ENCODE peak calls at places on chromosome 11, in seven cellular contexts. V is H1, J is SK-N-SH, B is GM12892, N is K562, O is HepG2, Z is GM12878. I is an unnamed sample.

GRCh38 chr11:88363566-88364169 is 26.1 kb upstream of the CTSC start:
- DNase-seq in N (no peak), B (no peak), J (no peak), O (no peak), Z (no peak), V (no peak), I (no peak)

GRCh38 chr11:26950260-26950719 is 43.6 kb upstream of the FIBIN start:
- DNase-seq in V (no peak), J (no peak), O (no peak), N (no peak), Z (no peak), B (no peak), I (no peak)

GRCh38 chr11:67393437-67393836 is 1.7 kb downstream of the RAD9A start:
- DNase-seq in N (no peak), J (no peak), O (no peak), B (no peak), V (no peak), Z (no peak), I (no peak)

GRCh38 chr11:68461284-68461861 is 821 bp downstream of the PPP6R3 start:
- DNase-seq in V (no peak), J (peak), B (no peak), Z (no peak), O (no peak), N (peak), I (no peak)

GRCh38 chr11:93888026-93888425 is 37.6 kb upstream of the VSTM5 start:
- DNase-seq in O (no peak), N (no peak), B (no peak), J (no peak), V (no peak), Z (no peak), I (no peak)

GRCh38 chr11:45262900-45263299 is 23.2 kb downstream of the SYT13 start:
- DNase-seq in Z (no peak), V (no peak), J (no peak), O (no peak), N (no peak), B (no peak), I (no peak)

GRCh38 chr11:97548280-97548679 is 1158.5 kb downstream of the JRKL start:
- DNase-seq in J (no peak), B (no peak), O (no peak), N (no peak), Z (no peak), V (no peak), I (no peak)

GRCh38 chr11:126496576-126497403 is 141.3 kb downstream of the ST3GAL4 start:
- DNase-seq in N (no peak), J (no peak), O (no peak), V (no peak), B (no peak), Z (no peak), I (no peak)

GRCh38 chr11:10937416-10937815 is 79.6 kb upstream of the ZBED5 start:
- DNase-seq in N (no peak), O (no peak), J (no peak), B (no peak), V (no peak), Z (no peak), I (no peak)

DNA sequence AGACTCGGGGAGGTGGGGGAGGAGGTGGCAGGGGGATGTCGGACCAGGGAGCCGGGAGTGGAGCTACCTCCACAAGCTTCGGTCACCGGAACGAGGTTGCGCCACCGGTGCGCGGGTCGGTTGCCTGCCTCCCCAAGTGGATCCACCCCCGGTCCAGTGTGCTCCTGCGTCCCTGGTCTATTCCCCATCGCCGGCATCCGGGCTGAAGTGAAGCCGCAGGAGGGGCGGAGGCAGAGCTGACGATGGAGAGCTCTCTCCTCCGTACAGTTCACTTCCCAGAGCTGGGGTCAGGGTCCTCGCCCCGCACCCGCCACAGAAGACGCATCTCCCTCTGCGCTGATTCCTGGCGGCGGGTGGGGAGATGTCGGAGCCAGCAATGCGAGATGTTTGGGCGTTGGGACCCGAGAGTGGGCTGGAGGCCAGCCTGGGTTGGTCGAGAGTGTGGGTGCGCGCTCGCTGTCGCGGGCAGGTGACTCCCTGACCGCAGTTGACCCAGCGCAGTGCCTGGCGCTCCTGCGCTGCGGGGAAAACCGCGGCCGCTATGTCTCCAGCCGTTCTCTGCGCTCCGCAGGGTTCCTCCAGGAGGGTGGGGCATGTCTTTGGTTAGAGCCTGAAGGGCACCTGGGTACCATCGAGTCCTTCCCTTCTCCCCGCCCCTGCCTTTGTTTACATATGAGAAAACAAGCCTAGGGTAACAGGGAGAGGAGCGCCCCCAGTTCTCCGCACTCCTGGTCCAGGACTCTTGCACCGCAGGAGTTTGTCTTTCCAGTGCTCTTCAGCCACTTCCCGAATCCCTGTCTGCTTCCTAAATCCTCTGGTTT is 1.7 kb downstream of the C11orf96 start:
- DNase-seq in B (no peak), Z (no peak), V (no peak), N (peak), O (no peak), J (no peak), I (no peak)
- TF ChIP-seq TAF1 in B (no peak), Z (no peak), V (no peak), N (no peak), O (no peak), J (no peak), I (no peak)

GRCh38 chr11:85694385-85694980 is 8.5 kb upstream of the CCDC89 start:
- DNase-seq in B (no peak), J (peak), O (peak), Z (no peak), N (peak), V (no peak), I (no peak)
- TF ChIP-seq TAF1 in B (no peak), J (no peak), O (no peak), Z (no peak), N (no peak), V (no peak), I (no peak)

DNA sequence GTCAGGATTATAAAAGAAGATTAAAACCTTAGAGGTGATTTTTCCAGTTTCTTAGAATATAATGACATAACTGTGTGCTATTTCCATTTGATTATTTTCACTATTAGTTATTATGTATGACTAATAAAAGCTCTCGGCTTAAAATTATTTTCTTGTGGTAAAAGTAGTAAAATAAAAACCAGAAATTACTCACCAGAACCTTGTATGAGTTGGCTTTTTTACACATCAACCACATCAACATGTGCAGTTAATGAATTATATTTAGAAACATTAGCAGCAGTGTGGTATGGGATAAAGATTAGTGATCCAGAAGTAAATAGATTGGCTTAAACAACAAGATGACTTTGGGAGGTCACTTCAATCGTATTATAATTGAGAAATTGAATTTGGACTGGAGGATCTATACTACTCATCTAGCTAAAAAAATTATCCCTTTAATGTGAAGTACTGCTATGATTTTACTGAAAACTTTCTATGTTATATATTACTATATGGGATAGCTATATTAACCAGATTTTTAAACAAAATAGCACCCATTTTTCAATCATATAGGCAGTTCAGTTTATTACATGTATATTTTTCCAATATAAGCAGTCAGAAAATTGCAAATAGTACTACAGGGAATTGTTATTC is 2.8 kb upstream of the BCO2 start:
- DNase-seq in O (no peak), B (no peak), J (no peak), Z (no peak), V (no peak), N (no peak), I (no peak)
- TF ChIP-seq TAF1 in O (no peak), B (no peak), J (no peak), Z (no peak), V (no peak), N (no peak), I (no peak)

GRCh38 chr11:76670475-76671235 is at the start of gene LRRC32:
- DNase-seq in Z (no peak), V (no peak), J (peak), N (peak), B (no peak), O (no peak), I (no peak)
- TF ChIP-seq TAF1 in Z (no peak), V (no peak), J (no peak), N (no peak), B (no peak), O (no peak), I (no peak)